ENCODE peak calls at places on chromosomes 6 and 20, in eight cellular contexts. B is A549, G is HCT116, A is K562, E is hepatocyte, W is IMR-90, K is DND-41, U is fibroblast of lung. Q is an unnamed sample.

GRCh38 chr6:88669475-88669874 is 293.9 kb downstream of the RNGTT start:
- DNase-seq in B (no peak), G (no peak), A (no peak), E (no peak), W (no peak), K (no peak), U (no peak), Q (no peak)

GRCh38 chr20:5141615-5142014 is 14.8 kb downstream of the CDS2 start:
- DNase-seq in B (no peak), G (no peak), A (no peak), E (no peak), W (no peak), K (no peak), U (no peak), Q (no peak)

GRCh38 chr20:53149652-53150205 is 177.6 kb downstream of the TSHZ2 start:
- DNase-seq in B (no peak), G (no peak), A (no peak), E (peak), W (no peak), K (no peak), U (no peak), Q (no peak)

GRCh38 chr6:121143476-121143875 is 190.8 kb downstream of the TBC1D32 start:
- DNase-seq in B (no peak), G (no peak), A (no peak), E (no peak), W (no peak), K (no peak), U (no peak), Q (peak)

GRCh38 chr6:167150815-167151557 is 6.8 kb downstream of the GPR31 start:
- DNase-seq in B (no peak), G (no peak), A (no peak), E (no peak), W (no peak), K (no peak), U (no peak), Q (peak)

GRCh38 chr20:2840138-2840966 is at the start of the genes PCED1A and VPS16:
- DNase-seq in B (peak), G (peak), A (peak), E (peak), W (peak), K (peak), U (peak), Q (peak)

GRCh38 chr20:36975085-36975829 is 23.7 kb upstream of the SAMHD1 start:
- DNase-seq in B (no peak), G (no peak), A (no peak), E (no peak), W (no peak), K (peak), U (no peak), Q (no peak)

GRCh38 chr20:1085515-1086272 is 32.7 kb upstream of the PSMF1 start:
- DNase-seq in B (no peak), G (no peak), A (peak), E (no peak), W (no peak), K (no peak), U (no peak), Q (no peak)

GRCh38 chr6:169639653-169640278 is 62.1 kb downstream of the WDR27 start:
- DNase-seq in B (no peak), G (no peak), A (no peak), E (no peak), W (no peak), K (no peak), U (no peak), Q (no peak)

GRCh38 chr20:35598899-35599775 is 16.5 kb upstream of the SPAG4 start:
- DNase-seq in B (no peak), G (no peak), A (no peak), E (no peak), W (no peak), K (no peak), U (no peak), Q (no peak)

GRCh38 chr6:106558364-106558763 is 70.9 kb downstream of the RTN4IP1 start:
- DNase-seq in B (no peak), G (no peak), A (no peak), E (no peak), W (no peak), K (no peak), U (no peak), Q (no peak)

GRCh38 chr6:79157961-79158644 is 76.4 kb downstream of the HMGN3 start:
- DNase-seq in B (no peak), G (no peak), A (no peak), E (no peak), W (no peak), K (no peak), U (no peak), Q (no peak)

GRCh38 chr6:40894962-40895799 is 143.8 kb downstream of the UNC5CL start:
- DNase-seq in B (peak), G (peak), A (peak), E (peak), W (peak), K (no peak), U (peak), Q (peak)

GRCh38 chr6:17454316-17455005 is 61.1 kb downstream of the CAP2 start:
- DNase-seq in B (no peak), G (no peak), A (no peak), E (no peak), W (peak), K (no peak), U (peak), Q (no peak)

GRCh38 chr6:3088853-3089445 is 20.7 kb downstream of the RIPK1 start:
- DNase-seq in B (no peak), G (no peak), A (no peak), E (peak), W (peak), K (no peak), U (peak), Q (no peak)

GRCh38 chr20:2700913-2701620 is 8.5 kb downstream of the EBF4 start:
- DNase-seq in B (no peak), G (no peak), A (no peak), E (no peak), W (no peak), K (no peak), U (no peak), Q (no peak)

GRCh38 chr20:56171087-56172012 is 77.2 kb upstream of the MC3R start:
- DNase-seq in B (peak), G (no peak), A (no peak), E (peak), W (no peak), K (no peak), U (no peak), Q (no peak)

GRCh38 chr6:1554881-1555569 is 54.7 kb upstream of the FOXC1 start:
- DNase-seq in B (peak), G (no peak), A (no peak), E (peak), W (peak), K (no peak), U (peak), Q (peak)

GRCh38 chr6:123909989-123910388 is 106.3 kb downstream of the NKAIN2 start:
- DNase-seq in B (no peak), G (no peak), A (no peak), E (no peak), W (no peak), K (no peak), U (no peak), Q (no peak)

GRCh38 chr6:118896339-118897136 is 2.6 kb downstream of the ASF1A start:
- DNase-seq in B (peak), G (peak), A (peak), E (peak), W (peak), K (no peak), U (peak), Q (no peak)

GRCh38 chr20:36632487-36633284 is 13.3 kb downstream of the SLA2 start:
- DNase-seq in B (no peak), G (no peak), A (peak), E (peak), W (no peak), K (no peak), U (no peak), Q (no peak)

GRCh38 chr20:63894358-63895201 is at the start of gene DNAJC5:
- DNase-seq in B (peak), G (peak), A (peak), E (peak), W (peak), K (peak), U (peak), Q (peak)

GRCh38 chr6:69866351-69867074 is at the start of gene COL19A1:
- DNase-seq in B (no peak), G (no peak), A (peak), E (peak), W (no peak), K (no peak), U (no peak), Q (no peak)

GRCh38 chr6:41155132-41155805 is 1.1 kb upstream of the TREML1 start:
- DNase-seq in B (no peak), G (no peak), A (no peak), E (no peak), W (peak), K (no peak), U (no peak), Q (peak)

GRCh38 chr6:108736832-108737231 is 111.4 kb upstream of the ARMC2 start:
- DNase-seq in B (peak), G (peak), A (peak), E (peak), W (peak), K (no peak), U (peak), Q (peak)

GRCh38 chr6:149045404-149045803 is 272.1 kb upstream of the TAB2 start:
- DNase-seq in B (no peak), G (no peak), A (no peak), E (no peak), W (no peak), K (peak), U (no peak), Q (no peak)

GRCh38 chr20:53655909-53656652 is 62.4 kb upstream of the ZNF217 start:
- DNase-seq in B (no peak), G (no peak), A (no peak), E (no peak), W (peak), K (no peak), U (peak), Q (peak)

GRCh38 chr6:39304951-39305350 is 9.3 kb downstream of the KCNK17 start:
- DNase-seq in B (no peak), G (no peak), A (no peak), E (no peak), W (no peak), K (no peak), U (no peak), Q (no peak)

GRCh38 chr6:143196525-143197225 is 136.0 kb downstream of the AIG1 start:
- DNase-seq in B (no peak), G (no peak), A (peak), E (no peak), W (peak), K (no peak), U (no peak), Q (no peak)

GRCh38 chr20:63854766-63855362 is 6.4 kb upstream of the ABHD16B start:
- DNase-seq in B (no peak), G (no peak), A (no peak), E (no peak), W (no peak), K (no peak), U (no peak), Q (no peak)

GRCh38 chr6:46023216-46023915 is 7.7 kb upstream of the CLIC5 start:
- DNase-seq in B (no peak), G (no peak), A (no peak), E (no peak), W (no peak), K (no peak), U (peak), Q (no peak)

GRCh38 chr20:45011108-45011526 is 44.8 kb downstream of the STK4 start:
- DNase-seq in B (peak), G (peak), A (peak), E (peak), W (peak), K (peak), U (peak), Q (peak)

DNA sequence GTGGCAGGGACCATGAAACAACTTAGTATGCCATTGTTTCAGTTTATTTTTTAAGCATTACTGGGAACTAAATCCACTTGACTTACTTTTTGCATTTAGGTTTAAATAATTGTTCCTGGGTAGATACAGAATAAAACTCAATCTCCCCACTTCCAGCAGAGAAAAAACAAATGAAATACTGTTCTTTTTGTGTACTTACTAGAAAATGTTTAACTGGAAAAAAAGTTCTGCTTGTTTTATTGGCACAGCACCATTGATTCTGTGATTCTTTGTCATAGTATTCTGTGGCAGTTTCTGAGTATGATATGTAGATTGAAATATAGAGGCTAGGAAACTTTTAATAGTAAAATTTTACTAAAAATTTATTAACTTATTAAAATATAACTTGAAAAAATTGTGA is 10.2 kb downstream of the ASXL1 start:
- DNase-seq in B (no peak), G (no peak), A (no peak), E (no peak), W (no peak), K (no peak), U (no peak), Q (no peak)
- H3K4me2 ChIP-seq in B (peak), G (no peak), A (no peak), E (peak), W (no peak), K (no peak), U (no peak), Q (no peak)

GRCh38 chr20:32050851-32051556 is 1.0 kb upstream of the HCK start:
- DNase-seq in B (no peak), G (no peak), A (no peak), E (no peak), W (no peak), K (no peak), U (no peak), Q (no peak)

GRCh38 chr20:32052090-32052791 is at the start of gene HCK:
- DNase-seq in B (no peak), G (no peak), A (no peak), E (no peak), W (no peak), K (no peak), U (no peak), Q (no peak)

GRCh38 chr20:32052792-32053362 is 835 bp downstream of the HCK start:
- DNase-seq in B (no peak), G (no peak), A (no peak), E (no peak), W (no peak), K (no peak), U (no peak), Q (no peak)

GRCh38 chr20:32050324-32050723 is 1.7 kb upstream of the HCK start:
- DNase-seq in B (no peak), G (no peak), A (no peak), E (no peak), W (no peak), K (no peak), U (no peak), Q (no peak)

DNA sequence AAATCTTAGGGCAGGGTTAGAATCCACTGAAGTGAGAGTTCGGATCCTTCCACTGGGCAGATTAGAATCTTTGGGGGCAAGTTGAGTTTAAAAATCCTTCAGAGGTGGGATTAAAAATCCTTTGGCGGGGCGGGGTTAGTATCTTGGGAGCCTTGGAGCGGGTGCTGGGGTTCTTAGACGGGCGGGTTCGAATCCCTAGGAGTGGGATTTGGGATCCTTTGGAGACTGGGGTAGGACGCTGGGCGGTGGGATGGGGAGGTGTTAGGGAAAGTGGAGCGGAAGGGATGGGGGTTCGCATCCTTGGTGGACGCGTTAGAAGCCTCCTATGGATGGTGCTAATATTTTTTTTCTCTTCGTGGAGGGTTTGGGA is 337 bp upstream of the HCK start:
- DNase-seq in B (no peak), G (no peak), A (no peak), E (no peak), W (no peak), K (no peak), U (no peak), Q (no peak)
- H3K4me2 ChIP-seq in B (peak), G (no peak), A (no peak), E (peak), W (no peak), K (no peak), U (no peak), Q (peak)

DNA sequence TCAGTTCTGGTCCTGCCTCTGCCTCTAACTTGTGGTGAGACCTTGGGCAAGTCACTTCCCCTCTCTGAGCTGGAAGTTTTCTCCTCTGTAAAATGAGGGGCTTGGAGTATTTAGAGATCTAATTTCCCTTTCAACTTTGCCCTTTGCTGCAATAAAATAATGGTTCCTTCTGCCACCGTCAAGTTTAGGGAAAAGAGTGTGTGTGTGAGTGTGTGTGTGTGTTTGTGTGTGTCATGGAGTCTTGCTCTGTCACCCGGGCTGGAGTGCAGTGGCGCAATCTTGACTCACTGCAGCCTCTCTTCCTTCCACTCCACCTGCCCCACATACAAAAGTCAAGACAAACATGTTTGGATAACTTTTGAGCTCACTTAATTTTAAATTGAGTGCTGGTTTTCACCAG is 39.2 kb upstream of the PIM1 start:
- DNase-seq in B (peak), G (no peak), A (no peak), E (peak), W (peak), K (no peak), U (peak), Q (peak)
- H3K4me2 ChIP-seq in B (peak), G (no peak), A (no peak), E (peak), W (no peak), K (no peak), U (no peak), Q (no peak)

GRCh38 chr6:71197267-71197666 is 91.3 kb upstream of the OGFRL1 start:
- DNase-seq in B (peak), G (no peak), A (no peak), E (peak), W (peak), K (no peak), U (peak), Q (peak)
- H3K4me2 ChIP-seq in B (peak), G (no peak), A (no peak), E (peak), W (peak), K (no peak), U (no peak), Q (no peak)

DNA sequence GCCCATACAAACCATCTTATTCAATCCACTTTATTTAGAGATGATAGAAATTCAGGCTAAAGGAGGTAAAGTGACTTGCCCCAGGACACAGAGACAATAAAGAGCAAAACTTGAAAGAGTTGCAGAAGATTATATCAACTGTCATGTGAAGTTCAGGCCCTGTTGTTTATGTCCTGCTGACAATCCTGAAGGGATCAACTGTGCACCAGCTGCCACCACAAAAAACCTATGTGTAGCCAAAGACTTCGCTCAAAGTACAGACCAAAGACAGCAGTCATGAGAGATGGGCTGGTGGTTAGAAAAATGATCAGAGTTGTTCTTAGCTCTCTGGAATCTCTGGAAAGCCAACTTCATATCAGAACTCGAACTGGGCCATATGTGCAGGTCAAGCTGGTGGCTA is 16.0 kb upstream of the CITED2 start:
- DNase-seq in B (no peak), G (no peak), A (no peak), E (no peak), W (no peak), K (no peak), U (no peak), Q (no peak)
- H3K4me2 ChIP-seq in B (no peak), G (no peak), A (no peak), E (no peak), W (no peak), K (no peak), U (no peak), Q (no peak)

GRCh38 chr6:15481892-15482291 is 180.9 kb downstream of the DTNBP1 start:
- DNase-seq in B (no peak), G (no peak), A (peak), E (no peak), W (no peak), K (no peak), U (no peak), Q (no peak)
- H3K4me2 ChIP-seq in B (no peak), G (no peak), A (peak), E (no peak), W (no peak), K (no peak), U (no peak), Q (no peak)

DNA sequence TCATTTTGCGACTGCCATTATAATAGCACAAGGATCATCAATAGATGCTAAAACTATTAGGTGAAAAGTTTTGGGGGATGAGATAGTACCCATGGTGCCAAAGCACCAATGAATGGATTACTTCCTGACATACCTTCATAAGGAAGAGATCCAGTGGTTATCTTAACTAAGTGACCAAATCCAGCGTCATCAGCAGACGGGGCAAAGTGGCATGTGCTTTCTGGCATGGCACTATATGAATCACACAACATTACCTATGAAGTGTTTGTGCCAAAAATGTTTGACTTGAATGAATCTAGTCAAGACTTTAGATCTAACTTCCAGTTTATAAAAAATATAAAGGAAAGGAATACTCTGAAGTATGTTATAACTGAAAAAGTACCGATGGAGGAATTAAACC is 10.8 kb downstream of the TRIM26 start:
- DNase-seq in B (no peak), G (no peak), A (no peak), E (no peak), W (no peak), K (no peak), U (no peak), Q (no peak)
- H3K4me2 ChIP-seq in B (peak), G (no peak), A (no peak), E (no peak), W (no peak), K (no peak), U (no peak), Q (no peak)

Q was measured in trophoblast cell.